ENCODE peak calls at places on chromosomes 1 and 21, in nine cellular contexts. One of them, this sample, is unnamed.

GRCh38 chr1:151327903-151328674 is 873 bp upstream of the PI4KB start:
- DNase-seq in left ventricle myocardium inferior: no peak
- DNase-seq in spleen: peak; percentile 84
- DNase-seq in lower lobe of right lung: no peak
- DNase-seq in OCI-LY7: peak; percentile 22
- DNase-seq in GM23338: peak; percentile 68
- DNase-seq in thyroid gland: peak; percentile 7
- DNase-seq in A549: peak; percentile 30
- DNase-seq in PC-3: no peak
- DNase-seq in this sample: no peak

GRCh38 chr21:22250355-22250754 is 1252.1 kb downstream of the NCAM2 start:
- DNase-seq in left ventricle myocardium inferior: no peak
- DNase-seq in spleen: no peak
- DNase-seq in lower lobe of right lung: no peak
- DNase-seq in OCI-LY7: no peak
- DNase-seq in GM23338: no peak
- DNase-seq in thyroid gland: no peak
- DNase-seq in A549: no peak
- DNase-seq in PC-3: no peak
- DNase-seq in this sample: no peak

GRCh38 chr1:17875882-17876280 is 120.7 kb downstream of the ACTL8 start:
- DNase-seq in left ventricle myocardium inferior: peak; percentile 42
- DNase-seq in spleen: peak; percentile 29
- DNase-seq in lower lobe of right lung: no peak
- DNase-seq in OCI-LY7: no peak
- DNase-seq in GM23338: no peak
- DNase-seq in thyroid gland: no peak
- DNase-seq in A549: no peak
- DNase-seq in PC-3: peak; percentile 33
- DNase-seq in this sample: no peak

GRCh38 chr21:33980276-33980916 is 64.8 kb upstream of the ATP5PO start:
- DNase-seq in left ventricle myocardium inferior: no peak
- DNase-seq in spleen: no peak
- DNase-seq in lower lobe of right lung: no peak
- DNase-seq in OCI-LY7: no peak
- DNase-seq in GM23338: no peak
- DNase-seq in thyroid gland: no peak
- DNase-seq in A549: no peak
- DNase-seq in PC-3: peak; percentile 28
- DNase-seq in this sample: no peak

GRCh38 chr1:222068101-222068500 is 326.2 kb upstream of the DUSP10 start:
- DNase-seq in left ventricle myocardium inferior: no peak
- DNase-seq in spleen: no peak
- DNase-seq in lower lobe of right lung: no peak
- DNase-seq in OCI-LY7: no peak
- DNase-seq in GM23338: no peak
- DNase-seq in thyroid gland: no peak
- DNase-seq in A549: no peak
- DNase-seq in PC-3: peak; percentile 63
- DNase-seq in this sample: no peak

GRCh38 chr1:165894591-165894990 is 67.2 kb downstream of the UCK2 start:
- DNase-seq in left ventricle myocardium inferior: no peak
- DNase-seq in spleen: no peak
- DNase-seq in lower lobe of right lung: no peak
- DNase-seq in OCI-LY7: no peak
- DNase-seq in GM23338: no peak
- DNase-seq in thyroid gland: no peak
- DNase-seq in A549: no peak
- DNase-seq in PC-3: peak; percentile 16
- DNase-seq in this sample: no peak

GRCh38 chr21:46297311-46298082 is 11.4 kb downstream of the YBEY start:
- DNase-seq in left ventricle myocardium inferior: peak; percentile 38
- DNase-seq in spleen: peak; percentile 76
- DNase-seq in lower lobe of right lung: peak; percentile 44
- DNase-seq in OCI-LY7: no peak
- DNase-seq in GM23338: peak; percentile 79
- DNase-seq in thyroid gland: peak; percentile 22
- DNase-seq in A549: no peak
- DNase-seq in PC-3: no peak
- DNase-seq in this sample: no peak

GRCh38 chr1:175599212-175599681 is 144.1 kb downstream of the TNR start:
- DNase-seq in left ventricle myocardium inferior: no peak
- DNase-seq in spleen: peak; percentile 88
- DNase-seq in lower lobe of right lung: no peak
- DNase-seq in OCI-LY7: peak; percentile 80
- DNase-seq in GM23338: peak; percentile 84
- DNase-seq in thyroid gland: no peak
- DNase-seq in A549: no peak
- DNase-seq in PC-3: no peak
- DNase-seq in this sample: no peak

GRCh38 chr1:226864311-226864710 is 6.1 kb upstream of the PSEN2 start:
- DNase-seq in left ventricle myocardium inferior: no peak
- DNase-seq in spleen: no peak
- DNase-seq in lower lobe of right lung: no peak
- DNase-seq in OCI-LY7: no peak
- DNase-seq in GM23338: no peak
- DNase-seq in thyroid gland: no peak
- DNase-seq in A549: no peak
- DNase-seq in PC-3: no peak
- DNase-seq in this sample: no peak

GRCh38 chr1:8425781-8426161 is 107.9 kb downstream of the SLC45A1 start:
- DNase-seq in left ventricle myocardium inferior: no peak
- DNase-seq in spleen: no peak
- DNase-seq in lower lobe of right lung: no peak
- DNase-seq in OCI-LY7: no peak
- DNase-seq in GM23338: no peak
- DNase-seq in thyroid gland: no peak
- DNase-seq in A549: no peak
- DNase-seq in PC-3: no peak
- DNase-seq in this sample: no peak

GRCh38 chr1:8423702-8424538 is 106.0 kb downstream of the SLC45A1 start:
- DNase-seq in left ventricle myocardium inferior: peak; percentile 52
- DNase-seq in spleen: peak; percentile 89
- DNase-seq in lower lobe of right lung: peak; percentile 62
- DNase-seq in OCI-LY7: peak; percentile 84
- DNase-seq in GM23338: peak; percentile 87
- DNase-seq in thyroid gland: peak; percentile 68
- DNase-seq in A549: peak; percentile 36
- DNase-seq in PC-3: peak; percentile 61
- DNase-seq in this sample: peak; percentile 79

GRCh38 chr1:8425150-8425780 is 107.4 kb downstream of the SLC45A1 start:
- DNase-seq in left ventricle myocardium inferior: no peak
- DNase-seq in spleen: no peak
- DNase-seq in lower lobe of right lung: no peak
- DNase-seq in OCI-LY7: peak; percentile 34
- DNase-seq in GM23338: no peak
- DNase-seq in thyroid gland: no peak
- DNase-seq in A549: no peak
- DNase-seq in PC-3: no peak
- DNase-seq in this sample: no peak

GRCh38 chr1:8423134-8423701 is 105.3 kb downstream of the SLC45A1 start:
- DNase-seq in left ventricle myocardium inferior: peak; percentile 47
- DNase-seq in spleen: peak; percentile 88
- DNase-seq in lower lobe of right lung: peak; percentile 58
- DNase-seq in OCI-LY7: peak; percentile 42
- DNase-seq in GM23338: peak; percentile 30
- DNase-seq in thyroid gland: peak; percentile 42
- DNase-seq in A549: peak; percentile 20
- DNase-seq in PC-3: no peak
- DNase-seq in this sample: no peak

GRCh38 chr1:8424539-8425116 is 106.7 kb downstream of the SLC45A1 start:
- DNase-seq in left ventricle myocardium inferior: peak; percentile 43
- DNase-seq in spleen: peak; percentile 78
- DNase-seq in lower lobe of right lung: peak; percentile 63
- DNase-seq in OCI-LY7: peak; percentile 90
- DNase-seq in GM23338: peak; percentile 87
- DNase-seq in thyroid gland: peak; percentile 64
- DNase-seq in A549: no peak
- DNase-seq in PC-3: peak; percentile 76
- DNase-seq in this sample: peak; percentile 84
- H3K4me1 ChIP-seq in left ventricle myocardium inferior: peaks cover 85% of the 10 kb centered on the region
- H3K4me1 ChIP-seq in spleen: peaks cover 86% of the 10 kb centered on the region
- H3K4me1 ChIP-seq in lower lobe of right lung: peaks cover 57% of the 10 kb centered on the region
- H3K4me1 ChIP-seq in OCI-LY7: peaks cover 64% of the 10 kb centered on the region
- H3K4me1 ChIP-seq in GM23338: peaks cover 47% of the 10 kb centered on the region
- H3K4me1 ChIP-seq in thyroid gland: peaks cover 25% of the 10 kb centered on the region
- H3K4me1 ChIP-seq in A549: peaks cover 40% of the 10 kb centered on the region
- H3K4me1 ChIP-seq in PC-3: peaks cover 37% of the 10 kb centered on the region
- H3K4me1 ChIP-seq in this sample: peaks cover 25% of the 10 kb centered on the region

GRCh38 chr1:53294557-53294956 is 33.3 kb downstream of the LRP8 start:
- DNase-seq in left ventricle myocardium inferior: no peak
- DNase-seq in spleen: no peak
- DNase-seq in lower lobe of right lung: no peak
- DNase-seq in OCI-LY7: no peak
- DNase-seq in GM23338: no peak
- DNase-seq in thyroid gland: no peak
- DNase-seq in A549: no peak
- DNase-seq in PC-3: peak; percentile 13
- DNase-seq in this sample: peak; percentile 55

GRCh38 chr1:53293123-53293522 is 34.7 kb downstream of the LRP8 start:
- DNase-seq in left ventricle myocardium inferior: no peak
- DNase-seq in spleen: no peak
- DNase-seq in lower lobe of right lung: no peak
- DNase-seq in OCI-LY7: no peak
- DNase-seq in GM23338: no peak
- DNase-seq in thyroid gland: peak; percentile 33
- DNase-seq in A549: no peak
- DNase-seq in PC-3: peak; percentile 30
- DNase-seq in this sample: no peak

GRCh38 chr1:53297226-53297625 is 30.6 kb downstream of the LRP8 start:
- DNase-seq in left ventricle myocardium inferior: no peak
- DNase-seq in spleen: no peak
- DNase-seq in lower lobe of right lung: no peak
- DNase-seq in OCI-LY7: no peak
- DNase-seq in GM23338: no peak
- DNase-seq in thyroid gland: no peak
- DNase-seq in A549: no peak
- DNase-seq in PC-3: no peak
- DNase-seq in this sample: no peak

GRCh38 chr1:53295746-53296722 is 31.8 kb downstream of the LRP8 start:
- DNase-seq in left ventricle myocardium inferior: no peak
- DNase-seq in spleen: no peak
- DNase-seq in lower lobe of right lung: peak; percentile 60
- DNase-seq in OCI-LY7: no peak
- DNase-seq in GM23338: no peak
- DNase-seq in thyroid gland: peak; percentile 63
- DNase-seq in A549: no peak
- DNase-seq in PC-3: no peak
- DNase-seq in this sample: no peak

GRCh38 chr1:53295295-53295694 is 32.6 kb downstream of the LRP8 start:
- DNase-seq in left ventricle myocardium inferior: no peak
- DNase-seq in spleen: no peak
- DNase-seq in lower lobe of right lung: no peak
- DNase-seq in OCI-LY7: no peak
- DNase-seq in GM23338: no peak
- DNase-seq in thyroid gland: no peak
- DNase-seq in A549: no peak
- DNase-seq in PC-3: no peak
- DNase-seq in this sample: no peak
- H3K27ac ChIP-seq in left ventricle myocardium inferior: no peak overlapping the region
- H3K27ac ChIP-seq in spleen: no peak overlapping the region
- H3K27ac ChIP-seq in lower lobe of right lung: no peak overlapping the region
- H3K27ac ChIP-seq in OCI-LY7: no peak overlapping the region
- H3K27ac ChIP-seq in GM23338: no peak overlapping the region
- H3K27ac ChIP-seq in thyroid gland: peak overlapping the region; percentile 3
- H3K27ac ChIP-seq in A549: no peak overlapping the region
- H3K27ac ChIP-seq in PC-3: no peak overlapping the region
- H3K27ac ChIP-seq in this sample: no peak overlapping the region

DNA sequence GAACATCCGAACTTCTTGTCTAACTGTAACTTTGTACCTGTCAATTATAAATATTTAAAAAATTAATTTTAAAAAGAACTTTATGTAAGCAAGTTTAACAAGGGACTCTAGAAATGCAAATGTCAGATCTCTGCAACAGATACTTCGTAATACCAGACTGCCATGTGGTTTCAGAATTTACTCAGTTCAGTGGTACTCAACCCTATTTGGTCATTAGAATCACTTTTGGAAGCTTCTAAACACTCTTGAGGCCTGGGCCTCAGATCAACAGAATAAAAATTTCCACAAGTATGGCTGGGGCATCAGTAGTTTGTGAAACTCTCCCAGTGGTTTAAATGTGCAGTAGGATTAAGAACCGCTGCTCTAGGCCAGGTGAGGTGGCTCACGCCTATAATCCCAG is 139.5 kb upstream of the SMYD2 start:
- DNase-seq in left ventricle myocardium inferior: no peak
- DNase-seq in spleen: no peak
- DNase-seq in lower lobe of right lung: no peak
- DNase-seq in OCI-LY7: no peak
- DNase-seq in GM23338: no peak
- DNase-seq in thyroid gland: no peak
- DNase-seq in A549: no peak
- DNase-seq in PC-3: no peak
- DNase-seq in this sample: no peak
- TF ChIP-seq CTCF in left ventricle myocardium inferior: no peak
- TF ChIP-seq CTCF in spleen: no peak
- TF ChIP-seq CTCF in lower lobe of right lung: no peak
- TF ChIP-seq CTCF in OCI-LY7: no peak
- TF ChIP-seq CTCF in GM23338: no peak
- TF ChIP-seq CTCF in thyroid gland: no peak
- TF ChIP-seq CTCF in A549: no peak
- TF ChIP-seq CTCF in PC-3: no peak
- TF ChIP-seq CTCF in this sample: no peak

DNA sequence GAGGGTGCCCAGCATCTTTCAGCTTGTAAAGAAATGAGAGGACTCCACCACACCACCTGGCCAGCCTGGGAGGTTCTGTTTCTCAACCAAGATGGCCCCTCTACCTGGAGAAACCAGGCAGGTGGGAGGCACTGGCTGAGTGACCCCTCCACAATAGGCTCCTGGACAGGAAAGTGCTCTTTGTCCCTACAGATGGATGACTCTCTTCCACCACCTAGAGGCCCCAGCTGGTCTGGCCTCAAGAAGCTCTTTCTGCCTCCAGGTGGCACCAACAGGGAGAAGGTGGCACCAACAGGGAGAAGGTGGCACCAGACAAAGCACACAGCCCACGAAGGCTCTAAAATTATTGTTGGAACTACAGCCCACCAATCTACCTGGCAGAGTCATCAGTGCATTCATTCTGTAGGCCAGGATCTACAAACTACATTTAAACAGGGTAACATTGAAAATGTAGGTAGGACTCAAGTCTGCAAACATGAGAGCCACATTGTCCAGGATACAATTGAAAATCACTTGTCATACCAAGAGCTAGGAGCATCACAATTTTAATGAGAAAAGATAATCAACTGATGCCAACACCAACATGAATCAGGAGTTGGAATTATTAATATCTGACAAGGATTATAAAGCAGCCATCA is 14.4 kb downstream of the TMPRSS3 start:
- DNase-seq in left ventricle myocardium inferior: no peak
- DNase-seq in spleen: peak; percentile 69
- DNase-seq in lower lobe of right lung: peak; percentile 58
- DNase-seq in OCI-LY7: peak; percentile 64
- DNase-seq in GM23338: peak; percentile 64
- DNase-seq in thyroid gland: peak; percentile 82
- DNase-seq in A549: peak; percentile 26
- DNase-seq in PC-3: peak; percentile 77
- DNase-seq in this sample: peak; percentile 7
- H3K4me1 ChIP-seq in left ventricle myocardium inferior: no peaks in the 10 kb centered on the region
- H3K4me1 ChIP-seq in spleen: no peaks in the 10 kb centered on the region
- H3K4me1 ChIP-seq in lower lobe of right lung: no peaks in the 10 kb centered on the region
- H3K4me1 ChIP-seq in OCI-LY7: peaks cover 12% of the 10 kb centered on the region
- H3K4me1 ChIP-seq in GM23338: no peaks in the 10 kb centered on the region
- H3K4me1 ChIP-seq in thyroid gland: peaks cover 31% of the 10 kb centered on the region
- H3K4me1 ChIP-seq in A549: no peaks in the 10 kb centered on the region
- H3K4me1 ChIP-seq in PC-3: peaks cover 13% of the 10 kb centered on the region
- H3K4me1 ChIP-seq in this sample: no peaks in the 10 kb centered on the region

This sample was measured in foreskin keratinocyte.